ENCODE peak calls at places on chromosomes 13 and 19, in eight cellular contexts. N is astrocyte of the hippocampus; S is left ventricle myocardium inferior; L is stimulated activated CD8-positive, alpha-beta memory T cell treated with anti-CD3 and anti-CD28 coated beads, Interleukin-12 subunit alpha, Interleukin-12 subunit beta, amount 100 ng/mL, for 4 hours; X is dermis microvascular lymphatic vessel endothelial cell; W is HT-29; E is breast epithelium; J is iPS DF 19.7. I is an unnamed sample.

GRCh38 chr13:49791214-49791752 is 1.2 kb downstream of the KPNA3 start:
- DNase-seq in N (peak), S (no peak), L (no peak), X (peak), W (peak), E (no peak), J (no peak), I (peak)

GRCh38 chr13:99043700-99044300 is 65.9 kb upstream of the DOCK9 start:
- DNase-seq in N (no peak), S (no peak), L (no peak), X (no peak), W (no peak), E (no peak), J (no peak), I (no peak)

GRCh38 chr19:14164724-14165493 is 28.5 kb upstream of the ASF1B start:
- DNase-seq in N (no peak), S (no peak), L (no peak), X (no peak), W (no peak), E (no peak), J (no peak), I (no peak)

GRCh38 chr13:27797228-27797624 is 4.9 kb downstream of the GSX1 start:
- DNase-seq in N (peak), S (no peak), L (no peak), X (no peak), W (peak), E (no peak), J (no peak), I (no peak)

GRCh38 chr19:10878253-10878652 is 6.9 kb downstream of the CARM1 start:
- DNase-seq in N (no peak), S (no peak), L (no peak), X (no peak), W (no peak), E (no peak), J (no peak), I (no peak)

GRCh38 chr13:53788286-53788685 is 759.7 kb downstream of the OLFM4 start:
- DNase-seq in N (no peak), S (no peak), L (no peak), X (no peak), W (no peak), E (no peak), J (no peak), I (no peak)

GRCh38 chr13:49976314-49977258 is 20.3 kb upstream of the TRIM13 start:
- DNase-seq in N (peak), S (peak), L (peak), X (peak), W (peak), E (no peak), J (no peak), I (peak)

GRCh38 chr13:25678398-25678797 is 306.6 kb downstream of the ATP8A2 start:
- DNase-seq in N (no peak), S (no peak), L (no peak), X (no peak), W (peak), E (no peak), J (no peak), I (no peak)

GRCh38 chr13:80022146-80022545 is 318.8 kb downstream of the SPRY2 start:
- DNase-seq in N (no peak), S (no peak), L (no peak), X (no peak), W (no peak), E (no peak), J (no peak), I (no peak)

GRCh38 chr13:30881191-30881651 is 24.9 kb upstream of the MEDAG start:
- DNase-seq in N (peak), S (peak), L (no peak), X (no peak), W (no peak), E (no peak), J (no peak), I (no peak)

GRCh38 chr19:1206733-1207301 is 1.2 kb downstream of the STK11 start:
- DNase-seq in N (peak), S (no peak), L (no peak), X (no peak), W (no peak), E (no peak), J (no peak), I (no peak)

GRCh38 chr13:47933688-47934011 is 67.4 kb downstream of the SUCLA2 start:
- DNase-seq in N (peak), S (no peak), L (no peak), X (no peak), W (no peak), E (no peak), J (no peak), I (no peak)

GRCh38 chr13:40315416-40316064 is 350.9 kb downstream of the FOXO1 start:
- DNase-seq in N (no peak), S (no peak), L (peak), X (peak), W (no peak), E (peak), J (no peak), I (no peak)

GRCh38 chr13:73259061-73259908 is 200.5 kb downstream of the KLF5 start:
- DNase-seq in N (no peak), S (no peak), L (no peak), X (no peak), W (no peak), E (no peak), J (no peak), I (no peak)

GRCh38 chr13:95191821-95192220 is 109.4 kb downstream of the ABCC4 start:
- DNase-seq in N (peak), S (peak), L (peak), X (peak), W (peak), E (no peak), J (peak), I (peak)